ENCODE peak calls at places on chromosomes 11 and 22, in five cellular contexts. E is H1, R is HepG2, B is K562, O is GM12878. P is an unnamed sample.

GRCh38 chr22:20858615-20859416 is at the start of the genes PI4KA and SNAP29:
- DNase-seq in O (peak), R (peak), E (peak), B (peak), P (peak)

GRCh38 chr11:130916238-130916855 is at the start of gene SNX19:
- DNase-seq in B (peak), R (no peak), O (peak), E (peak), P (peak)

GRCh38 chr11:102589047-102589459 is 36.1 kb downstream of the MMP20 start:
- DNase-seq in E (no peak), B (no peak), R (no peak), O (peak), P (no peak)

GRCh38 chr11:57680552-57680874 is 12.6 kb downstream of the ZDHHC5 start:
- DNase-seq in R (no peak), O (no peak), E (no peak), B (peak), P (no peak)

GRCh38 chr22:40791241-40791640 is 27.9 kb downstream of the SLC25A17 start:
- DNase-seq in E (no peak), B (no peak), O (no peak), R (no peak), P (no peak)

GRCh38 chr11:77471520-77472234 is 2.2 kb downstream of the PAK1 start:
- DNase-seq in E (no peak), R (peak), B (no peak), O (no peak), P (peak)

GRCh38 chr22:23389271-23390071 is 190.6 kb downstream of the IGLL1 start:
- DNase-seq in B (no peak), R (peak), O (no peak), E (no peak), P (no peak)

GRCh38 chr11:15663778-15664218 is 549.1 kb downstream of the INSC start:
- DNase-seq in O (no peak), B (no peak), R (no peak), E (no peak), P (no peak)

GRCh38 chr11:130070109-130070828 is 575 bp downstream of the APLP2 start:
- DNase-seq in B (peak), E (no peak), R (no peak), O (no peak), P (peak)

GRCh38 chr22:49433717-49434611 is 393.7 kb downstream of the BRD1 start:
- DNase-seq in O (no peak), R (peak), B (no peak), E (no peak), P (peak)

GRCh38 chr22:46057206-46057605 is 80.2 kb upstream of the WNT7B start:
- DNase-seq in E (no peak), R (no peak), B (no peak), O (no peak), P (no peak)

GRCh38 chr22:24134090-24134846 is 47.0 kb upstream of the SUSD2 start:
- DNase-seq in R (no peak), O (no peak), B (no peak), E (no peak), P (no peak)

GRCh38 chr11:119474682-119475596 is 52.0 kb upstream of the THY1 start:
- DNase-seq in O (no peak), E (no peak), R (peak), B (peak), P (peak)

GRCh38 chr22:46545041-46545796 is 7.8 kb upstream of the CELSR1 start:
- DNase-seq in B (no peak), R (no peak), O (peak), E (no peak), P (no peak)

GRCh38 chr11:123365955-123366354 is 64.1 kb upstream of the GRAMD1B start:
- DNase-seq in E (no peak), R (no peak), B (no peak), O (no peak), P (no peak)

GRCh38 chr11:123360267-123360936 is 69.7 kb upstream of the GRAMD1B start:
- DNase-seq in R (no peak), E (no peak), B (no peak), O (no peak), P (no peak)

GRCh38 chr11:123362941-123363340 is 67.1 kb upstream of the GRAMD1B start:
- DNase-seq in R (no peak), E (no peak), O (no peak), B (no peak), P (no peak)

GRCh38 chr11:123364145-123364544 is 65.9 kb upstream of the GRAMD1B start:
- DNase-seq in B (no peak), E (no peak), O (no peak), R (no peak), P (no peak)

GRCh38 chr11:123363556-123363955 is 66.5 kb upstream of the GRAMD1B start:
- DNase-seq in B (no peak), E (no peak), R (no peak), O (no peak), P (no peak)
- TF ChIP-seq GABPA in B (no peak), E (no peak), R (no peak), O (no peak), P (no peak)

GRCh38 chr11:135075740-135076139 is 663.7 kb upstream of the B3GAT1 start:
- DNase-seq in E (peak), O (no peak), B (no peak), R (peak), P (no peak)
- TF ChIP-seq JUND in E (peak), O (no peak), B (no peak), R (no peak), P (no peak)

GRCh38 chr11:1060410-1060809 is 14.3 kb upstream of the MUC2 start:
- DNase-seq in E (no peak), B (no peak), O (no peak), R (no peak), P (no peak)
- TF ChIP-seq RAD21 in E (no peak), B (no peak), O (no peak), R (no peak), P (no peak)

GRCh38 chr22:37631448-37632173 is 7.9 kb upstream of the SH3BP1 start:
- DNase-seq in O (no peak), E (no peak), B (no peak), R (peak), P (no peak)

GRCh38 chr22:37634505-37635002 is 4.9 kb upstream of the SH3BP1 start:
- DNase-seq in O (no peak), R (no peak), B (peak), E (no peak), P (peak)

GRCh38 chr22:37632174-37633081 is 7.0 kb upstream of the SH3BP1 start:
- DNase-seq in E (no peak), O (no peak), R (no peak), B (peak), P (no peak)

GRCh38 chr22:37633693-37634504 is 5.6 kb upstream of the SH3BP1 start:
- DNase-seq in B (peak), E (peak), O (peak), R (peak), P (peak)

GRCh38 chr22:37633082-37633692 is 6.3 kb upstream of the SH3BP1 start:
- DNase-seq in B (no peak), E (no peak), R (no peak), O (peak), P (no peak)
- TF ChIP-seq GABPA in B (no peak), E (no peak), R (no peak), O (no peak), P (no peak)

GRCh38 chr11:69105431-69106123 is 50.2 kb upstream of the SMIM38 start:
- DNase-seq in E (no peak), R (no peak), O (no peak), B (no peak), P (peak)
- TF ChIP-seq JUND in E (no peak), R (no peak), O (no peak), B (no peak), P (no peak)

GRCh38 chr11:100793525-100793924 is 106.4 kb downstream of the ARHGAP42 start:
- DNase-seq in E (no peak), B (no peak), R (no peak), O (no peak), P (no peak)
- TF ChIP-seq RAD21 in E (no peak), B (no peak), R (no peak), O (no peak), P (no peak)

DNA sequence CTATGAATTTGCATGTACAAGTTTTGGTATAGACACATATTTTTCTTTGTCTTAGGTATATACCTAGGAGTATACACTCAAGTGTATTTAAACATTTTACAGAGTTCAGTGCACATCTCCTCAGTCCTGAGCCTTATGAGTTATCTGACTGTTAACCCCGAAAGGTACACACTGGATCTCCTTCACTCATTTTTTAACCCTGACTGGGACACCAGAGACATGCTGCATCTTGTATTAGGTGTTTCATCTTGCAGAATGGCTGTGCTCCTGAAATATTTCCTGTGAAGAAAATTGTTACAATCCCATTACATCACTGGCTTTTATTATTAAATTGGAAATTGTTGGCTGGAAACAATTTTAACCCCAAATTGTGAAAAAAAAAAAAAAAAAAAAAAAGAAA is 15.3 kb downstream of the PARVA start:
- DNase-seq in E (no peak), O (no peak), B (no peak), R (no peak), P (no peak)
- TF ChIP-seq GABPA in E (no peak), O (no peak), B (no peak), R (no peak), P (no peak)

DNA sequence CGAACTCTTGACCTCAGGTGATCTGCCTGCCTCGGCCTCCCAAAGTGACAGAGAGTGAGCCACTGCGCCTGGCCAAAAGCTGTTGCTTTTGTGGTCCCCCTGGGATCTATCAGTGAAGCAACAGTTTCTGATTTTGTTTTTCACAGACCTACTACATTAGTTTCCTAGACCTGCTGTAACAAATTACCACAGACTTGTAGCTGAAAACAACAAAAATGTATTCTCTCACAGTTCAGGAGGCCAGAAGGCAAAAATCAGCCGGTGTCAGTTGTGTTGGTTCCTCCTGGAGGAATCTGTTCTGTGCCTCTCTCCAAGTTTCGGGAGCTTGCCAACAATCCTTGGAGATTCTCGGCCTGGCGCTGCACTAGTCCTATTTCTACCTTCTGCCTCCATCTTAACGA is 8.5 kb upstream of the SLC35C1 start:
- DNase-seq in R (no peak), E (no peak), B (no peak), O (no peak), P (no peak)
- TF ChIP-seq JUND in R (no peak), E (no peak), B (no peak), O (no peak), P (no peak)

P was measured in SK-N-SH.